ENCODE peak calls at places on chromosomes 4 and X, in six cellular contexts. W is uterus, A is endothelial cell of umbilical vein, P is ovary, E is transverse colon, Q is gastrocnemius medialis. C is an unnamed sample.
A peak's percentile ranks its signal among the peaks of the same experiment; 100 is the strongest.

GRCh38 chr4:30815685-30816084 is 95.5 kb downstream of the PCDH7 start:
- DNase-seq in W (no peak), A (no peak), E (no peak), P (no peak), Q (no peak), C (no peak)

GRCh38 chr4:90025248-90025647 is 101.9 kb upstream of the CCSER1 start:
- DNase-seq in Q (no peak), E (no peak), W (no peak), P (no peak), A (peak; percentile 44), C (no peak)

GRCh38 chrX:43557792-43558191 is 98.3 kb upstream of the MAOA start:
- DNase-seq in Q (peak; percentile 15), E (peak; percentile 65), P (peak; percentile 53), A (peak; percentile 59), W (peak; percentile 33), C (peak; percentile 58)

GRCh38 chrX:44947995-44948394 is 75.0 kb downstream of the KDM6A start:
- DNase-seq in W (no peak), P (no peak), A (no peak), Q (no peak), E (no peak), C (no peak)

GRCh38 chr4:137531951-137532868 is at the start of gene PCDH18:
- DNase-seq in Q (peak; percentile 81), P (peak; percentile 96), A (peak; percentile 90), E (peak; percentile 74), W (peak; percentile 98), C (no peak)

GRCh38 chr4:57548856-57549255 is 438.7 kb upstream of the IGFBP7 start:
- DNase-seq in A (no peak), Q (no peak), P (no peak), W (no peak), E (no peak), C (no peak)

GRCh38 chrX:38249965-38250364 is 29.3 kb upstream of the SRPX start:
- DNase-seq in Q (no peak), A (peak; percentile 68), W (no peak), P (no peak), E (no peak), C (no peak)

GRCh38 chr4:76058888-76059426 is 15.6 kb upstream of the ART3 start:
- DNase-seq in Q (no peak), A (no peak), E (no peak), P (no peak), W (no peak), C (peak; percentile 25)

GRCh38 chrX:11564546-11564945 is 101.2 kb downstream of the ARHGAP6 start:
- DNase-seq in P (no peak), W (no peak), A (no peak), Q (no peak), E (no peak), C (no peak)

GRCh38 chr4:36226430-36227227 is 17.7 kb downstream of the ARAP2 start:
- DNase-seq in Q (no peak), E (no peak), P (no peak), W (no peak), A (no peak), C (no peak)

GRCh38 chr4:102321260-102321991 is 23.9 kb downstream of the SLC39A8 start:
- DNase-seq in E (no peak), A (no peak), P (no peak), W (no peak), Q (no peak), C (peak; percentile 44)

GRCh38 chrX:65971151-65971550 is 68.7 kb downstream of the VSIG4 start:
- DNase-seq in Q (no peak), E (no peak), P (no peak), W (no peak), A (no peak), C (no peak)

GRCh38 chr4:17448689-17449088 is 63.2 kb downstream of the QDPR start:
- DNase-seq in P (no peak), E (no peak), W (no peak), Q (no peak), A (peak; percentile 62), C (peak; percentile 58)

GRCh38 chr4:144113546-144113945 is 27.0 kb downstream of the GYPA start:
- DNase-seq in A (no peak), Q (no peak), E (no peak), P (no peak), W (no peak), C (no peak)
- TF ChIP-seq POLR2A in A (no peak), Q (no peak), E (no peak), P (no peak), W (no peak), C (no peak)

GRCh38 chr4:67087897-67088296 is 457.4 kb downstream of the CENPC start:
- DNase-seq in P (no peak), A (peak; percentile 38), W (no peak), E (peak; percentile 35), Q (no peak), C (peak; percentile 59)
- H3K4me3 ChIP-seq in P (no peak overlapping the region), A (no peak overlapping the region), W (no peak overlapping the region), E (no peak overlapping the region), Q (no peak overlapping the region), C (no peak overlapping the region)

GRCh38 chrX:26918633-26919032 is 544.5 kb downstream of the PPP4R3C start:
- DNase-seq in A (peak; percentile 31), W (no peak), Q (no peak), E (no peak), P (no peak), C (peak; percentile 34)
- TF ChIP-seq CTCF in A (peak; percentile 17), W (no peak), Q (no peak), E (no peak), P (no peak), C (peak; percentile 51)

DNA sequence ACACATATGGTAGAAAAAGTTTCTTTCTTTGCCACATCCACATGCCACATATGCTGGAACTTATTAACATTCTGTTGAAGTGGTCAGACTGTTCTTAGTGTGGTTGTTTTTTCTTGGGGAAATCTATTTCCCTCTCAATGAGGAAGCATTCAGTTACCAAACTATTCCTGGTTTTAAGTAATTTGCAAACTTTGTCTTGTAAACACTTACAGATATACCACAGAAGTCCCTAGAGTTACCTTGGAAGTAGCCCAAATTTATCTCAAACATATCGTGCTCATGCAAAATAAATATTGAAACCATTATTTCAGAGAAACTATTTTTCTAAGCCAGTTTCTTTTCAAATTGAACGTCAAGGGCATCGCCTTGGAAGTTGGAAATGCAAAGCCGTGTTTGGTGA is 625.4 kb upstream of the INTU start:
- DNase-seq in Q (no peak), P (no peak), A (no peak), E (no peak), W (no peak), C (no peak)
- TF ChIP-seq POLR2A in Q (no peak), P (no peak), A (no peak), E (no peak), W (no peak), C (no peak)

DNA sequence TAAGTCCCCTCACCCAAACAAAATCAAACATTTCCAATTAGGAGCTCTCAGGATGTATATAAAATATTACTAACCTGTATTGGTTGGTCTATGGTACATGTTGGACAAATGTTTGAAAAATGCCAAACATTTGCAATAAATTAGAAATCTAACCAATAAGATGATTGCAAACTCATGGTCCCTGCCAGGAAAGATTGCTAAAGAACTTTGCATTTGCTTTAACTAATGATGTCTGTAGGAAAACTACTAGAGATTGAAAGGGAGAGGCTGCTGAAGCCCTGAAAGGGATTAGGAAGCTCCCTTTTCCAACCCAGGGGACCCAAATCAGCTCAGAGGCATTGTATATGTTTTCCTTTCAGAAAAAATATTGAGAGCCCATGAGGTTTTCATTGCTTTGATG is 1.7 kb downstream of the SFRP2 start:
- DNase-seq in W (no peak), Q (no peak), P (no peak), A (no peak), E (no peak), C (no peak)
- H3K4me3 ChIP-seq in W (no peak overlapping the region), Q (no peak overlapping the region), P (no peak overlapping the region), A (no peak overlapping the region), E (no peak overlapping the region), C (no peak overlapping the region)

DNA sequence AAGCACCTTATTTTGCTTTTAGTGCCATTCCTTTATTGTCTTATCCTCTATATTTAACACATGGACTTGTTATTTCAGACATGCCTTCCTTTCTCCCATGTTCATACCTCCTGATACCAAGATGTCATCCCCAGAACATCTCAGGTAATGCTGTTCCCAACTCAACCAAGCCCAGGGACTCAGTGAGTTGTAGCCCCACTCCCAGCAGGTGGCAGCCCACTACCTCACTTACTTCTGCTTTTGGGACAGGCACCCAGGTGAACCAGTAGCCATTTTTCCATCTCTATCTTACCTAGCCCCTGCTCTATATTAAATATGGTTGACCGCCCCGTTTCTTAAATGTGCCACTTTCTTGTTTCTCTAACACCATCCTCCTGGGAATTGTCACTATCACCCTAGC is 199.0 kb downstream of the DCHS2 start:
- DNase-seq in A (no peak), Q (no peak), W (no peak), E (no peak), P (no peak), C (peak; percentile 2)
- TF ChIP-seq CTCF in A (no peak), Q (no peak), W (no peak), E (no peak), P (no peak), C (no peak)

DNA sequence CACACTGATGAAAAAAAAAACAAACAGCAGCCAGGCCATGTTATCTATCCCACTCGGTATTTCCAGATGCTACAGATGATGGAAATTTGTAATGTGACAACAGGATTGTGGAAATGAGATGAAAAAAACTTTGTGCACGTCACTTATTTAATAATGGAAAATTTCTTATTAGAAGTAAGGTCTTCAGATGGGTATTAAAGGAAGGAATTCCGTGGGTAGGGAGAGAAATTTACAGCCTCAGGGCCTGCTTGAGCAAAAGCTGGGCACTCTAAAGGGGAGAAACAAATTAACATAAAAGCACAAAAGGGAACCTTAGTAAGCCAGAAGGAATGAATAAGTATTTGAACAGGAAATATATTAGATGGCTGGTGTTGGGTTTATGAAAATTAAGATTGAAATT is 4.2 kb upstream of the PKD2 start:
- DNase-seq in A (no peak), P (no peak), E (no peak), W (no peak), Q (no peak), C (no peak)
- TF ChIP-seq POLR2A in A (no peak), P (no peak), E (no peak), W (no peak), Q (no peak), C (no peak)